ENCODE peak calls at places on chromosomes 1 and 21, in ten cellular contexts. D is stimulated activated CD8-positive, alpha-beta memory T cell treated with anti-CD3 and anti-CD28 coated beads, Interleukin-7, amount 100 ng/mL, for 1 hour; V is cardiac septum; Q is activated gamma-delta T cell treated with Interleukin-2 at 50 U/mL for 16 hours; F is iPS DF 19.7; K is anterior cingulate cortex; X is GM23338; W is stimulated activated CD4-positive, alpha-beta T cell treated with anti-CD3 and anti-CD28 coated beads, Interleukin-2, amount 100 ng/mL, for 48 hours; H is COR-L47; J is iris pigment epithelial cell. Z is an unnamed sample.

GRCh38 chr1:47953661-47954060 is 43.5 kb downstream of the TRABD2B start:
- DNase-seq in Q (no peak), K (no peak), X (no peak), J (no peak), F (no peak), H (no peak), D (no peak), W (no peak), V (no peak), Z (no peak)

GRCh38 chr1:178371236-178371635 is 125.5 kb downstream of the CLEC20A start:
- DNase-seq in Q (no peak), D (no peak), X (peak), H (no peak), J (peak), F (no peak), K (no peak), W (no peak), V (no peak), Z (peak)

GRCh38 chr1:24867064-24867870 is 62.8 kb downstream of the RUNX3 start:
- DNase-seq in K (no peak), V (no peak), W (no peak), Q (no peak), D (no peak), J (no peak), X (no peak), H (no peak), F (no peak), Z (no peak)

GRCh38 chr1:22893292-22893691 is 79.4 kb downstream of the LACTBL1 start:
- DNase-seq in K (no peak), H (no peak), Q (no peak), F (no peak), D (no peak), J (no peak), V (no peak), W (no peak), X (no peak), Z (no peak)

GRCh38 chr1:198678301-198678836 is 39.5 kb downstream of the PTPRC start:
- DNase-seq in D (no peak), H (no peak), F (no peak), Q (peak), J (no peak), W (no peak), V (no peak), X (no peak), K (no peak), Z (no peak)

GRCh38 chr1:40630488-40631223 is 34.8 kb downstream of the RIMS3 start:
- DNase-seq in K (no peak), W (peak), Q (no peak), V (peak), F (no peak), X (peak), H (peak), D (no peak), J (peak), Z (peak)

GRCh38 chr1:42825058-42825851 is 8.1 kb upstream of the SVBP start:
- DNase-seq in J (no peak), W (no peak), F (no peak), D (no peak), Q (no peak), X (no peak), K (no peak), V (no peak), H (no peak), Z (peak)

GRCh38 chr1:23330846-23331245 is 13.2 kb downstream of the HNRNPR start:
- DNase-seq in Q (no peak), D (no peak), V (no peak), F (no peak), J (peak), W (no peak), H (no peak), X (no peak), K (no peak), Z (no peak)

GRCh38 chr21:41769521-41769920 is 2.7 kb upstream of the RIPK4 start:
- DNase-seq in J (no peak), Q (no peak), V (no peak), F (no peak), H (no peak), W (no peak), D (no peak), X (no peak), K (no peak), Z (no peak)

Z was measured in left kidney.